ENCODE peak calls at places on chromosomes 1 and 21, in four cellular contexts. One of them, this sample, is unnamed.

GRCh38 chr21:17610862-17611261 is 1.8 kb downstream of the BTG3 start:
- DNase-seq in left lung: peak
- DNase-seq in stomach: peak
- DNase-seq in tibial nerve: no peak
- DNase-seq in this sample: no peak

GRCh38 chr1:78369546-78369945 is 121.2 kb upstream of the PTGFR start:
- DNase-seq in left lung: no peak
- DNase-seq in stomach: no peak
- DNase-seq in tibial nerve: no peak
- DNase-seq in this sample: no peak

GRCh38 chr1:115068780-115069179 is 20.5 kb downstream of the TSPAN2 start:
- DNase-seq in left lung: no peak
- DNase-seq in stomach: peak
- DNase-seq in tibial nerve: no peak
- DNase-seq in this sample: no peak

GRCh38 chr1:157154291-157154690 is 16.1 kb upstream of the ETV3 start:
- DNase-seq in left lung: no peak
- DNase-seq in stomach: no peak
- DNase-seq in tibial nerve: no peak
- DNase-seq in this sample: no peak

GRCh38 chr21:45408271-45408791 is 3.4 kb downstream of the COL18A1 start:
- DNase-seq in left lung: peak
- DNase-seq in stomach: no peak
- DNase-seq in tibial nerve: no peak
- DNase-seq in this sample: no peak

GRCh38 chr21:35048183-35048601 is 910 bp downstream of the RUNX1 start:
- DNase-seq in left lung: peak
- DNase-seq in stomach: no peak
- DNase-seq in tibial nerve: no peak
- DNase-seq in this sample: no peak

GRCh38 chr1:182563095-182563494 is 26.0 kb downstream of the RNASEL start:
- DNase-seq in left lung: no peak
- DNase-seq in stomach: no peak
- DNase-seq in tibial nerve: no peak
- DNase-seq in this sample: no peak

GRCh38 chr1:161962094-161962887 is 61.4 kb downstream of the OLFML2B start:
- DNase-seq in left lung: no peak
- DNase-seq in stomach: no peak
- DNase-seq in tibial nerve: no peak
- DNase-seq in this sample: no peak

GRCh38 chr1:108017698-108018097 is 52.7 kb upstream of the VAV3 start:
- DNase-seq in left lung: no peak
- DNase-seq in stomach: no peak
- DNase-seq in tibial nerve: no peak
- DNase-seq in this sample: no peak

GRCh38 chr21:35222541-35222941 is 173.4 kb upstream of the RUNX1 start:
- DNase-seq in left lung: no peak
- DNase-seq in stomach: no peak
- DNase-seq in tibial nerve: no peak
- DNase-seq in this sample: no peak

DNA sequence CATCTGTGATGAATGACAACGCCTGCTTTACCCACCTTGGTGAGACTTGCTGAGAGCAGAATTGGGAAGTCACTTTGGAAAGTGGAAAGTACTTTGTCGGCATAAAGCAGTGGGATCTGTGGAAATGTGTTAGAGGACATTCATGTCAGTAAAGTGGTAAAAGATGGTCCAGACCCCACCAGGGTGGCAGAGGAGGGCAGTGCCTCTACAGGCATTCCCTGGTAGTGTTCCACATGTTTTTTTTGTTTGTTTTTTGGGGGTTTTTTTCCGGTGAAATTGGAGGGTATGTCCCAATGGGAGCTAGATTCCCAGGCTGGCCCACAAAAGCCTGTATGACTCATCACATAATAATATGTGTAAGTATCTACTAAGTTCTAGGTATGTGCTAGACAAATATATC is 80.6 kb downstream of the ELAVL4 start:
- DNase-seq in left lung: no peak
- DNase-seq in stomach: no peak
- DNase-seq in tibial nerve: no peak
- DNase-seq in this sample: no peak
- TF ChIP-seq CTCF in left lung: no peak
- TF ChIP-seq CTCF in stomach: no peak
- TF ChIP-seq CTCF in tibial nerve: no peak
- TF ChIP-seq CTCF in this sample: no peak

GRCh38 chr1:24748191-24749121 is 3.2 kb downstream of the CLIC4 start:
- DNase-seq in left lung: no peak
- DNase-seq in stomach: no peak
- DNase-seq in tibial nerve: no peak
- DNase-seq in this sample: peak

GRCh38 chr1:24742090-24742938 is 2.9 kb upstream of the CLIC4 start:
- DNase-seq in left lung: no peak
- DNase-seq in stomach: peak
- DNase-seq in tibial nerve: no peak
- DNase-seq in this sample: no peak

GRCh38 chr1:24745711-24746582 is 700 bp downstream of the CLIC4 start:
- DNase-seq in left lung: peak
- DNase-seq in stomach: peak
- DNase-seq in tibial nerve: peak
- DNase-seq in this sample: no peak

GRCh38 chr1:24743404-24744211 is 1.6 kb upstream of the CLIC4 start:
- DNase-seq in left lung: no peak
- DNase-seq in stomach: peak
- DNase-seq in tibial nerve: no peak
- DNase-seq in this sample: no peak

DNA sequence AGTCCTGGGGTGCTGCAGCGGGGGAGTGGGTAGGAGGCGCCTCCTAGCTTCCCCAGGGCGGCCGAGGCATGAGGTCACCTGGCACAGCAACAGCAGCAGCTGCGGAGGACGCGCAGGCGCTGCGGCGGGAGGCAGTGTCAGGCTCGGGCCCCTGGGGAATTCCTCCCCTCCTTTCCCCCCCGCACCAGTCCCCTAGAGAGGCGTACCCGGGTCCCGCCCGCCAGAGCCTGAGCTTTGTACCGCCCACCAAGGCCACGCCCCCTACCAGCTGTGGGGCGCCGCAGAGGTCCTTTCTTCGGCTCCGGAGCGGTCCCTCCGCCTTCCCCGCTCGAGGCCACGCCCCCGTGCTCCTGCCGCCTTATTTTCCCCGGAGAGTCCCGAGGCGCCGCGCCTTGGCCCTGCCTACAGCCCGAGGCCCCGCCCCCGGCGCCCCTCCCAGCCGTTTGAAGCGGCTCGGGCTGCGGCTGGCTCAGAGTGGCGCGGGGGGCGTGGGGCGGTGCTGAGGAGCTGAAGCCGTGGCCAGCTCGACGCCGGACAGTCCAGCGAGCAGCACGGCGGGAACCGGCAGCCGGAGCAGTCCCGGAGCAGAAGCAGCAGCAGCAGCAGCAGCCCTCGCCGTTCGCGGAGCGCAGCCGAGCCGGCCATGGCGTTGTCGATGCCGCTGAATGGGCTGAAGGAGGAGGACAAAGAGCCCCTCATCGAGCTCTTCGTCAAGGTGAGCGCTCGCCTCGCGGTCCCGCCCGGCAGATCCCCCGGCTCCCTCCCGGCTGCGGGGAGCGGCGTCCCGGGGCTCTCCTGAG is at the start of gene CLIC4:
- DNase-seq in left lung: peak
- DNase-seq in stomach: peak
- DNase-seq in tibial nerve: peak
- DNase-seq in this sample: peak
- TF ChIP-seq CTCF in left lung: no peak
- TF ChIP-seq CTCF in stomach: no peak
- TF ChIP-seq CTCF in tibial nerve: no peak
- TF ChIP-seq CTCF in this sample: no peak

GRCh38 chr1:218983433-218983832 is 190.2 kb upstream of the LYPLAL1 start:
- DNase-seq in left lung: no peak
- DNase-seq in stomach: no peak
- DNase-seq in tibial nerve: no peak
- DNase-seq in this sample: no peak

GRCh38 chr1:218982482-218982881 is 191.2 kb upstream of the LYPLAL1 start:
- DNase-seq in left lung: peak
- DNase-seq in stomach: no peak
- DNase-seq in tibial nerve: no peak
- DNase-seq in this sample: no peak

GRCh38 chr1:218986816-218987215 is 186.9 kb upstream of the LYPLAL1 start:
- DNase-seq in left lung: no peak
- DNase-seq in stomach: no peak
- DNase-seq in tibial nerve: no peak
- DNase-seq in this sample: no peak

GRCh38 chr1:218985424-218985823 is 188.3 kb upstream of the LYPLAL1 start:
- DNase-seq in left lung: no peak
- DNase-seq in stomach: no peak
- DNase-seq in tibial nerve: no peak
- DNase-seq in this sample: no peak

GRCh38 chr1:218983848-218984247 is 189.8 kb upstream of the LYPLAL1 start:
- DNase-seq in left lung: no peak
- DNase-seq in stomach: no peak
- DNase-seq in tibial nerve: no peak
- DNase-seq in this sample: no peak
- TF ChIP-seq CTCF in left lung: no peak
- TF ChIP-seq CTCF in stomach: no peak
- TF ChIP-seq CTCF in tibial nerve: no peak
- TF ChIP-seq CTCF in this sample: peak

GRCh38 chr21:33855190-33855589 is 60.4 kb downstream of the ATP5PO start:
- DNase-seq in left lung: no peak
- DNase-seq in stomach: no peak
- DNase-seq in tibial nerve: no peak
- DNase-seq in this sample: no peak
- TF ChIP-seq CTCF in left lung: no peak
- TF ChIP-seq CTCF in stomach: no peak
- TF ChIP-seq CTCF in tibial nerve: no peak
- TF ChIP-seq CTCF in this sample: peak

GRCh38 chr1:174358786-174359453 is 88.8 kb upstream of the GPR52 start:
- DNase-seq in left lung: no peak
- DNase-seq in stomach: peak
- DNase-seq in tibial nerve: no peak
- DNase-seq in this sample: no peak
- TF ChIP-seq CTCF in left lung: no peak
- TF ChIP-seq CTCF in stomach: no peak
- TF ChIP-seq CTCF in tibial nerve: no peak
- TF ChIP-seq CTCF in this sample: no peak

DNA sequence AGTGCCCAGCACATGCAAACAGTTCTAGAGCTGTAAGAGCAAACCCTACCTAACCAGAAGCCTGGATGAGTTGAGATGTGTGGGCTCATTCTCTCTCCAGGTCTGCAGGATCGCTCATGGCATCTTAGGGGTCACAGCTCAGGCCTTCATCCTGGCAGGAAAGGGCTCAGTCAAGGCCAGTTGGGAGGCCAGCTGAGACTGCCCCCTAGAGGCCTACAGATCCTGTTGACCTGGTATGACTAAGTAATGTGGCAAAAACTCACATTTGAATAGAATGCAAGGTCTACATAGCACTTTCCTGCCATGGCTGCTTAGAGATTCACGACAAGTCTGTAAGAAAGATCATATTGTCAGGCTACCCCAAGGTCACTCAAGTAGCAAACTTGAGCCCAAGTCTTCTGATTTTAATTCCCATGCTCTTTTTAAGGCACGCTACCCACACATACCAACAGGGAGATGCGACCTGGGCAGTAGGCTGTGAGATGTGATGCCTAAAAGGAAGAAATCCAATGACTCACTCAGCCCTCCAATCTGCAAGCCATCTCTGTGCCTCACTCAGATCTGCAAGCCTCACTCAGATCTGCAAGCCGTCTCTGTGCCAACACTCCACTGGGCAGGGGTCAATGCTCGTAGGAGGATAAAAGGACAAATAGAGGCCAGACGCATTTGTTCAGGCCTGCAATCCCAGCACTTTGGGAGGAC is 5.1 kb upstream of the CAPN8 start:
- DNase-seq in left lung: no peak
- DNase-seq in stomach: peak
- DNase-seq in tibial nerve: no peak
- DNase-seq in this sample: no peak
- TF ChIP-seq CTCF in left lung: peak
- TF ChIP-seq CTCF in stomach: peak
- TF ChIP-seq CTCF in tibial nerve: no peak
- TF ChIP-seq CTCF in this sample: peak

GRCh38 chr1:46341222-46342083 is 846 bp downstream of the NSUN4 start:
- DNase-seq in left lung: no peak
- DNase-seq in stomach: no peak
- DNase-seq in tibial nerve: no peak
- DNase-seq in this sample: no peak

GRCh38 chr1:46342677-46343350 is 2.2 kb downstream of the NSUN4 start:
- DNase-seq in left lung: no peak
- DNase-seq in stomach: no peak
- DNase-seq in tibial nerve: no peak
- DNase-seq in this sample: no peak

GRCh38 chr1:46343705-46344104 is 3.1 kb downstream of the NSUN4 start:
- DNase-seq in left lung: no peak
- DNase-seq in stomach: no peak
- DNase-seq in tibial nerve: no peak
- DNase-seq in this sample: no peak

GRCh38 chr1:46343351-46343695 is 2.7 kb downstream of the NSUN4 start:
- DNase-seq in left lung: no peak
- DNase-seq in stomach: no peak
- DNase-seq in tibial nerve: no peak
- DNase-seq in this sample: no peak

GRCh38 chr1:46342084-46342656 is 1.6 kb downstream of the NSUN4 start:
- DNase-seq in left lung: no peak
- DNase-seq in stomach: no peak
- DNase-seq in tibial nerve: no peak
- DNase-seq in this sample: no peak
- TF ChIP-seq CTCF in left lung: no peak
- TF ChIP-seq CTCF in stomach: no peak
- TF ChIP-seq CTCF in tibial nerve: peak
- TF ChIP-seq CTCF in this sample: peak

GRCh38 chr1:15881961-15882360 is 34.5 kb downstream of the SPEN start:
- DNase-seq in left lung: no peak
- DNase-seq in stomach: no peak
- DNase-seq in tibial nerve: no peak
- DNase-seq in this sample: no peak

GRCh38 chr1:15870421-15870820 is 22.9 kb downstream of the SPEN start:
- DNase-seq in left lung: no peak
- DNase-seq in stomach: no peak
- DNase-seq in tibial nerve: no peak
- DNase-seq in this sample: no peak

DNA sequence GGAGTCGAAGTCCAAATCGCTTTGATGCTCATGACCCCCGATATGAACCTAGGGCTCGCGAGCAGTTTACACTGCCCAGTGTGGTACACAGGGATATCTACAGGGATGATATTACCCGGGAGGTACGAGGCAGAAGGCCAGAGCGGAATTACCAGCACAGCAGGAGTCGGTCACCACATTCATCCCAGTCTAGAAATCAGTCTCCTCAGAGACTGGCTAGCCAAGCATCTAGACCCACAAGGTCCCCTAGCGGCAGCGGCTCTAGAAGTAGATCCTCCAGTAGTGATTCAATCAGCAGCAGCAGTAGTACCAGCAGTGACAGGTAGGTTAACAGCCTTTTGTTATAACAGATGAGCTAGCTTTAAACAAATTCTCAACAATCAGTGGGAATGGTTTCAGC is 28.9 kb downstream of the SPEN start:
- DNase-seq in left lung: no peak
- DNase-seq in stomach: no peak
- DNase-seq in tibial nerve: no peak
- DNase-seq in this sample: no peak
- TF ChIP-seq CTCF in left lung: no peak
- TF ChIP-seq CTCF in stomach: no peak
- TF ChIP-seq CTCF in tibial nerve: no peak
- TF ChIP-seq CTCF in this sample: peak

This sample was measured in type B pancreatic cell.